ENCODE peak calls at places on chromosomes 11 and 22, in six cellular contexts. One of them, this sample, is unnamed.

GRCh38 chr11:43988040-43988793 is 45.8 kb downstream of the C11orf96 start:
- DNase-seq in H1: no peak
- DNase-seq in K562: peak
- DNase-seq in GM12892: no peak
- DNase-seq in GM12878: no peak
- DNase-seq in HepG2: no peak
- DNase-seq in this sample: no peak

GRCh38 chr11:76736266-76736665 is 46.9 kb upstream of the TSKU start:
- DNase-seq in H1: no peak
- DNase-seq in K562: no peak
- DNase-seq in GM12892: no peak
- DNase-seq in GM12878: no peak
- DNase-seq in HepG2: no peak
- DNase-seq in this sample: no peak

GRCh38 chr22:47151490-47151889 is 389.0 kb downstream of the TBC1D22A start:
- DNase-seq in H1: no peak
- DNase-seq in K562: no peak
- DNase-seq in GM12892: no peak
- DNase-seq in GM12878: no peak
- DNase-seq in HepG2: no peak
- DNase-seq in this sample: no peak

GRCh38 chr22:40484906-40485660 is 114.7 kb downstream of the SGSM3 start:
- DNase-seq in H1: no peak
- DNase-seq in K562: no peak
- DNase-seq in GM12892: no peak
- DNase-seq in GM12878: no peak
- DNase-seq in HepG2: no peak
- DNase-seq in this sample: no peak

GRCh38 chr22:36032611-36033010 is 4.0 kb upstream of the RBFOX2 start:
- DNase-seq in H1: no peak
- DNase-seq in K562: no peak
- DNase-seq in GM12892: no peak
- DNase-seq in GM12878: no peak
- DNase-seq in HepG2: no peak
- DNase-seq in this sample: no peak

GRCh38 chr11:117953029-117953671 is 23.9 kb upstream of the TMPRSS13 start:
- DNase-seq in H1: peak
- DNase-seq in K562: no peak
- DNase-seq in GM12892: no peak
- DNase-seq in GM12878: no peak
- DNase-seq in HepG2: no peak
- DNase-seq in this sample: no peak

GRCh38 chr22:17922925-17923898 is 101.1 kb downstream of the MICAL3 start:
- DNase-seq in H1: no peak
- DNase-seq in K562: no peak
- DNase-seq in GM12892: no peak
- DNase-seq in GM12878: no peak
- DNase-seq in HepG2: no peak
- DNase-seq in this sample: no peak

GRCh38 chr11:92820860-92821259 is 148.6 kb upstream of the MTNR1B start:
- DNase-seq in H1: no peak
- DNase-seq in K562: no peak
- DNase-seq in GM12892: no peak
- DNase-seq in GM12878: no peak
- DNase-seq in HepG2: no peak
- DNase-seq in this sample: no peak

GRCh38 chr11:121323208-121323607 is 30.6 kb downstream of the SC5D start:
- DNase-seq in H1: no peak
- DNase-seq in K562: no peak
- DNase-seq in GM12892: no peak
- DNase-seq in GM12878: no peak
- DNase-seq in HepG2: no peak
- DNase-seq in this sample: no peak

GRCh38 chr22:50011447-50012200 is 941 bp downstream of the IL17REL start:
- DNase-seq in H1: no peak
- DNase-seq in K562: no peak
- DNase-seq in GM12892: peak
- DNase-seq in GM12878: no peak
- DNase-seq in HepG2: no peak
- DNase-seq in this sample: peak

GRCh38 chr11:45501980-45502545 is 163.4 kb downstream of the CHST1 start:
- DNase-seq in H1: no peak
- DNase-seq in K562: no peak
- DNase-seq in GM12892: no peak
- DNase-seq in GM12878: no peak
- DNase-seq in HepG2: no peak
- DNase-seq in this sample: no peak

GRCh38 chr11:48052183-48053040 is 72.1 kb downstream of the PTPRJ start:
- DNase-seq in H1: peak
- DNase-seq in K562: no peak
- DNase-seq in GM12892: no peak
- DNase-seq in GM12878: no peak
- DNase-seq in HepG2: no peak
- DNase-seq in this sample: no peak

GRCh38 chr11:76131585-76131984 is 74.7 kb downstream of the WNT11 start:
- DNase-seq in H1: no peak
- DNase-seq in K562: no peak
- DNase-seq in GM12892: no peak
- DNase-seq in GM12878: no peak
- DNase-seq in HepG2: no peak
- DNase-seq in this sample: no peak

GRCh38 chr11:113773092-113773415 is 438 bp downstream of the ZW10 start:
- DNase-seq in H1: no peak
- DNase-seq in K562: peak
- DNase-seq in GM12892: no peak
- DNase-seq in GM12878: no peak
- DNase-seq in HepG2: peak
- DNase-seq in this sample: no peak

GRCh38 chr22:17234144-17234623 is 14.9 kb upstream of the ADA2 start:
- DNase-seq in H1: peak
- DNase-seq in K562: no peak
- DNase-seq in GM12892: no peak
- DNase-seq in GM12878: no peak
- DNase-seq in HepG2: no peak
- DNase-seq in this sample: no peak

GRCh38 chr22:39463931-39464390 is 7.1 kb downstream of the MGAT3 start:
- DNase-seq in H1: no peak
- DNase-seq in K562: no peak
- DNase-seq in GM12892: no peak
- DNase-seq in GM12878: no peak
- DNase-seq in HepG2: no peak
- DNase-seq in this sample: no peak

GRCh38 chr22:41405588-41405987 is 23.8 kb downstream of the TEF start:
- DNase-seq in H1: no peak
- DNase-seq in K562: no peak
- DNase-seq in GM12892: peak
- DNase-seq in GM12878: no peak
- DNase-seq in HepG2: no peak
- DNase-seq in this sample: peak

GRCh38 chr22:30420401-30421178 is 5.0 kb upstream of the MTFP1 start:
- DNase-seq in H1: no peak
- DNase-seq in K562: no peak
- DNase-seq in GM12892: no peak
- DNase-seq in GM12878: no peak
- DNase-seq in HepG2: no peak
- DNase-seq in this sample: no peak

GRCh38 chr11:40291304-40292100 is 1168.0 kb downstream of the LRRC4C start:
- DNase-seq in H1: no peak
- DNase-seq in K562: no peak
- DNase-seq in GM12892: no peak
- DNase-seq in GM12878: no peak
- DNase-seq in HepG2: no peak
- DNase-seq in this sample: no peak

GRCh38 chr11:126638663-126639062 is 283.2 kb downstream of the ST3GAL4 start:
- DNase-seq in H1: no peak
- DNase-seq in K562: no peak
- DNase-seq in GM12892: no peak
- DNase-seq in GM12878: no peak
- DNase-seq in HepG2: no peak
- DNase-seq in this sample: no peak

GRCh38 chr11:117934526-117935307 is 5.5 kb upstream of the TMPRSS13 start:
- DNase-seq in H1: no peak
- DNase-seq in K562: no peak
- DNase-seq in GM12892: no peak
- DNase-seq in GM12878: no peak
- DNase-seq in HepG2: no peak
- DNase-seq in this sample: no peak

GRCh38 chr11:27705873-27706820 is 5.9 kb upstream of the BDNF start:
- DNase-seq in H1: no peak
- DNase-seq in K562: peak
- DNase-seq in GM12892: no peak
- DNase-seq in GM12878: no peak
- DNase-seq in HepG2: peak
- DNase-seq in this sample: no peak

GRCh38 chr11:110059706-110060430 is 33.3 kb upstream of the ZC3H12C start:
- DNase-seq in H1: no peak
- DNase-seq in K562: no peak
- DNase-seq in GM12892: no peak
- DNase-seq in GM12878: no peak
- DNase-seq in HepG2: no peak
- DNase-seq in this sample: no peak

GRCh38 chr11:103947566-103947919 is 88.9 kb upstream of the DDI1 start:
- DNase-seq in H1: no peak
- DNase-seq in K562: no peak
- DNase-seq in GM12892: no peak
- DNase-seq in GM12878: no peak
- DNase-seq in HepG2: no peak
- DNase-seq in this sample: no peak

GRCh38 chr11:134514354-134514951 is 102.4 kb upstream of the B3GAT1 start:
- DNase-seq in H1: no peak
- DNase-seq in K562: no peak
- DNase-seq in GM12892: no peak
- DNase-seq in GM12878: no peak
- DNase-seq in HepG2: no peak
- DNase-seq in this sample: no peak

GRCh38 chr11:94224078-94224477 is 80.3 kb upstream of the IZUMO1R start:
- DNase-seq in H1: no peak
- DNase-seq in K562: no peak
- DNase-seq in GM12892: no peak
- DNase-seq in GM12878: no peak
- DNase-seq in HepG2: no peak
- DNase-seq in this sample: no peak

GRCh38 chr11:123301696-123302400 is 106.8 kb upstream of the CLMP start:
- DNase-seq in H1: peak
- DNase-seq in K562: peak
- DNase-seq in GM12892: peak
- DNase-seq in GM12878: peak
- DNase-seq in HepG2: no peak
- DNase-seq in this sample: peak

GRCh38 chr11:9574806-9575530 is 1.5 kb downstream of the WEE1 start:
- DNase-seq in H1: peak
- DNase-seq in K562: peak
- DNase-seq in GM12892: no peak
- DNase-seq in GM12878: no peak
- DNase-seq in HepG2: peak
- DNase-seq in this sample: no peak

GRCh38 chr11:9573775-9574555 is 495 bp downstream of the WEE1 start:
- DNase-seq in H1: no peak
- DNase-seq in K562: no peak
- DNase-seq in GM12892: no peak
- DNase-seq in GM12878: no peak
- DNase-seq in HepG2: no peak
- DNase-seq in this sample: no peak

GRCh38 chr11:9574556-9574805 is 1.0 kb downstream of the WEE1 start:
- DNase-seq in H1: no peak
- DNase-seq in K562: no peak
- DNase-seq in GM12892: no peak
- DNase-seq in GM12878: no peak
- DNase-seq in HepG2: no peak
- DNase-seq in this sample: no peak

GRCh38 chr11:9571766-9572120 is 1.7 kb upstream of the WEE1 start:
- DNase-seq in H1: peak
- DNase-seq in K562: no peak
- DNase-seq in GM12892: no peak
- DNase-seq in GM12878: no peak
- DNase-seq in HepG2: no peak
- DNase-seq in this sample: no peak

GRCh38 chr11:9573054-9573774 is at the start of gene WEE1:
- DNase-seq in H1: peak
- DNase-seq in K562: peak
- DNase-seq in GM12892: peak
- DNase-seq in GM12878: peak
- DNase-seq in HepG2: peak
- DNase-seq in this sample: peak
- TF ChIP-seq POLR2A in H1: peak
- TF ChIP-seq POLR2A in K562: peak
- TF ChIP-seq POLR2A in GM12892: peak
- TF ChIP-seq POLR2A in GM12878: peak
- TF ChIP-seq POLR2A in HepG2: no peak
- TF ChIP-seq POLR2A in this sample: peak

GRCh38 chr22:32269316-32269715 is 14.2 kb upstream of the SLC5A4 start:
- DNase-seq in H1: no peak
- DNase-seq in K562: no peak
- DNase-seq in GM12892: no peak
- DNase-seq in GM12878: no peak
- DNase-seq in HepG2: no peak
- DNase-seq in this sample: no peak

GRCh38 chr22:32267011-32267410 is 11.9 kb upstream of the SLC5A4 start:
- DNase-seq in H1: no peak
- DNase-seq in K562: no peak
- DNase-seq in GM12892: no peak
- DNase-seq in GM12878: no peak
- DNase-seq in HepG2: no peak
- DNase-seq in this sample: no peak

GRCh38 chr22:32261306-32261705 is 6.2 kb upstream of the SLC5A4 start:
- DNase-seq in H1: no peak
- DNase-seq in K562: no peak
- DNase-seq in GM12892: no peak
- DNase-seq in GM12878: no peak
- DNase-seq in HepG2: no peak
- DNase-seq in this sample: no peak

GRCh38 chr22:32270641-32271369 is 15.7 kb upstream of the SLC5A4 start:
- DNase-seq in H1: no peak
- DNase-seq in K562: no peak
- DNase-seq in GM12892: no peak
- DNase-seq in GM12878: no peak
- DNase-seq in HepG2: no peak
- DNase-seq in this sample: no peak

GRCh38 chr22:32265882-32266767 is 11.0 kb upstream of the SLC5A4 start:
- DNase-seq in H1: peak
- DNase-seq in K562: peak
- DNase-seq in GM12892: peak
- DNase-seq in GM12878: no peak
- DNase-seq in HepG2: peak
- DNase-seq in this sample: peak
- TF ChIP-seq TAF1 in H1: no peak
- TF ChIP-seq TAF1 in K562: no peak
- TF ChIP-seq TAF1 in GM12892: no peak
- TF ChIP-seq TAF1 in GM12878: no peak
- TF ChIP-seq TAF1 in HepG2: no peak
- TF ChIP-seq TAF1 in this sample: no peak

GRCh38 chr11:69711824-69712801 is 8.3 kb upstream of the FGF19 start:
- DNase-seq in H1: no peak
- DNase-seq in K562: no peak
- DNase-seq in GM12892: no peak
- DNase-seq in GM12878: no peak
- DNase-seq in HepG2: no peak
- DNase-seq in this sample: no peak
- TF ChIP-seq POLR2A in H1: no peak
- TF ChIP-seq POLR2A in K562: no peak
- TF ChIP-seq POLR2A in GM12892: no peak
- TF ChIP-seq POLR2A in GM12878: no peak
- TF ChIP-seq POLR2A in HepG2: no peak
- TF ChIP-seq POLR2A in this sample: no peak

GRCh38 chr11:2166091-2166851 is 5.3 kb upstream of the INS start:
- DNase-seq in H1: peak
- DNase-seq in K562: peak
- DNase-seq in GM12892: peak
- DNase-seq in GM12878: no peak
- DNase-seq in HepG2: no peak
- DNase-seq in this sample: peak
- TF ChIP-seq TAF1 in H1: no peak
- TF ChIP-seq TAF1 in K562: no peak
- TF ChIP-seq TAF1 in GM12892: no peak
- TF ChIP-seq TAF1 in GM12878: no peak
- TF ChIP-seq TAF1 in HepG2: no peak
- TF ChIP-seq TAF1 in this sample: no peak

This sample was measured in GM12891.